ENCODE peak calls at places on chromosomes 13 and 19, in four cellular contexts. M is HL-60, S is Panc1, V is GM23338. E is an unnamed sample.

GRCh38 chr19:2455481-2456300 is 1.1 kb downstream of the LMNB2 start:
- DNase-seq in M (no peak), V (no peak), S (no peak), E (no peak)

GRCh38 chr13:91740811-91741210 is 342.4 kb downstream of the GPC5 start:
- DNase-seq in V (no peak), M (no peak), S (no peak), E (no peak)

GRCh38 chr13:27289016-27289665 is 18.5 kb downstream of the RASL11A start:
- DNase-seq in S (no peak), M (no peak), V (no peak), E (no peak)

GRCh38 chr13:77919351-77920294 is 992 bp upstream of the EDNRB start:
- DNase-seq in M (no peak), S (no peak), V (peak), E (no peak)

GRCh38 chr13:106819413-106820180 is 251.7 kb upstream of the ARGLU1 start:
- DNase-seq in S (no peak), M (no peak), V (no peak), E (no peak)

GRCh38 chr19:3082331-3082730 is 11.8 kb upstream of the GNA11 start:
- DNase-seq in V (no peak), S (no peak), M (no peak), E (no peak)

GRCh38 chr13:93116809-93117208 is 109.8 kb upstream of the GPC6 start:
- DNase-seq in S (no peak), M (no peak), V (peak), E (no peak)

GRCh38 chr19:38596057-38596981 is 21.4 kb downstream of the MAP4K1 start:
- DNase-seq in S (peak), M (no peak), V (peak), E (no peak)

GRCh38 chr13:20414475-20415287 is 111.0 kb downstream of the CRYL1 start:
- DNase-seq in V (peak), M (no peak), S (no peak), E (peak)

GRCh38 chr13:73715114-73715909 is 418.9 kb downstream of the KLF12 start:
- DNase-seq in M (no peak), V (no peak), S (no peak), E (no peak)

GRCh38 chr19:43432866-43433673 is 18.4 kb downstream of the TEX101 start:
- DNase-seq in S (no peak), V (peak), M (no peak), E (no peak)

GRCh38 chr13:39417643-39418042 is 185.3 kb downstream of the LHFPL6 start:
- DNase-seq in S (no peak), M (no peak), V (peak), E (no peak)

GRCh38 chr19:33557720-33558119 is 36.1 kb upstream of the PEPD start:
- DNase-seq in S (no peak), V (no peak), M (no peak), E (no peak)

GRCh38 chr13:74288361-74288911 is 154.2 kb upstream of the KLF12 start:
- DNase-seq in M (no peak), S (no peak), V (peak), E (no peak)

GRCh38 chr19:14370169-14370998 is 10.9 kb upstream of the ADGRE5 start:
- DNase-seq in S (no peak), V (no peak), M (no peak), E (no peak)

GRCh38 chr13:113497217-113497616 is 6.7 kb upstream of the DCUN1D2 start:
- DNase-seq in M (no peak), S (no peak), V (no peak), E (no peak)

GRCh38 chr13:104163866-104164630 is 1097.8 kb upstream of the SLC10A2 start:
- DNase-seq in S (no peak), V (no peak), M (no peak), E (no peak)

GRCh38 chr19:39514840-39515550 is at the start of gene SELENOV:
- DNase-seq in V (peak), M (no peak), S (no peak), E (no peak)

GRCh38 chr13:99956473-99957349 is 14.9 kb downstream of the ZIC5 start:
- DNase-seq in M (no peak), S (no peak), V (peak), E (no peak)

GRCh38 chr19:41265376-41266153 is 1.4 kb downstream of the HNRNPUL1 start:
- DNase-seq in M (no peak), V (peak), S (no peak), E (no peak)

GRCh38 chr19:16372065-16372915 is 47.7 kb downstream of the KLF2 start:
- DNase-seq in M (no peak), V (no peak), S (no peak), E (no peak)

GRCh38 chr19:11699931-11700794 is 38.6 kb downstream of the ZNF823 start:
- DNase-seq in M (no peak), S (peak), V (peak), E (no peak)

GRCh38 chr13:41610426-41610825 is 153.1 kb downstream of the RGCC start:
- DNase-seq in M (no peak), S (no peak), V (no peak), E (no peak)

GRCh38 chr13:39881887-39882286 is 226.4 kb downstream of the COG6 start:
- DNase-seq in S (no peak), M (no peak), V (no peak), E (no peak)

GRCh38 chr13:27406178-27406939 is 18.1 kb upstream of the GTF3A start:
- DNase-seq in M (no peak), V (peak), S (no peak), E (no peak)

GRCh38 chr13:63285426-63285825 is 1869.8 kb upstream of the PCDH20 start:
- DNase-seq in V (no peak), M (no peak), S (no peak), E (no peak)

GRCh38 chr19:38006361-38007045 is 99.5 kb downstream of the SIPA1L3 start:
- DNase-seq in V (no peak), M (no peak), S (no peak), E (no peak)

GRCh38 chr19:1360818-1361461 is 22.8 kb upstream of the NDUFS7 start:
- DNase-seq in V (no peak), S (no peak), M (peak), E (no peak)

GRCh38 chr13:99980201-99981114 is 1.1 kb upstream of the ZIC2 start:
- DNase-seq in M (no peak), S (no peak), V (peak), E (peak)

DNA sequence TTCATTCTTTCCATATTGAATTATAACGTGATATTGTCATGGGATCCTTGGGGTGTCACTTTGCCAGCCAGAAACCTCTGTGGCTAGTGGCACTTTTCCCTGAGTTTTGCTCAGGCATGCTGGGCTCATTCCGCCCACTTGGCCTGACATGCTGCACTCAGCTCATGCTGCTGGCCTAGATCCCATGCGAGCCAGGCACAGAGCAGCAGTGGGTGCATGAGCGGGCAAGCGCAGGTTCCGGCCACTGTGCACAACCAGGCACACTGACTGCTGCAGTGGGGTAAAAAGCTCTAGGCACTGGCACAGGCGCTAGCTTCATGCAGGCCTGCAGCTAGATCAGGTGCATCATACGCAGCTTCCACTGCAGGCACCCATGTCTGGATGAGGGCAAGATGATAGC is 221.2 kb downstream of the MAB21L1 start:
- DNase-seq in V (no peak), S (no peak), M (no peak), E (peak)
- H3K27ac ChIP-seq in V (no peak), S (no peak), M (no peak), E (no peak)

GRCh38 chr19:51367565-51368365 is 1.0 kb downstream of the CLDND2 start:
- DNase-seq in S (peak), M (peak), V (peak), E (peak)

GRCh38 chr19:51364200-51365106 is 1.7 kb downstream of the ETFB start:
- DNase-seq in V (no peak), M (no peak), S (no peak), E (no peak)

GRCh38 chr19:51366999-51367564 is 894 bp upstream of the ETFB start:
- DNase-seq in S (no peak), V (no peak), M (no peak), E (no peak)

GRCh38 chr19:51365211-51366049 is 758 bp downstream of the ETFB start:
- DNase-seq in M (peak), V (peak), S (no peak), E (no peak)

DNA sequence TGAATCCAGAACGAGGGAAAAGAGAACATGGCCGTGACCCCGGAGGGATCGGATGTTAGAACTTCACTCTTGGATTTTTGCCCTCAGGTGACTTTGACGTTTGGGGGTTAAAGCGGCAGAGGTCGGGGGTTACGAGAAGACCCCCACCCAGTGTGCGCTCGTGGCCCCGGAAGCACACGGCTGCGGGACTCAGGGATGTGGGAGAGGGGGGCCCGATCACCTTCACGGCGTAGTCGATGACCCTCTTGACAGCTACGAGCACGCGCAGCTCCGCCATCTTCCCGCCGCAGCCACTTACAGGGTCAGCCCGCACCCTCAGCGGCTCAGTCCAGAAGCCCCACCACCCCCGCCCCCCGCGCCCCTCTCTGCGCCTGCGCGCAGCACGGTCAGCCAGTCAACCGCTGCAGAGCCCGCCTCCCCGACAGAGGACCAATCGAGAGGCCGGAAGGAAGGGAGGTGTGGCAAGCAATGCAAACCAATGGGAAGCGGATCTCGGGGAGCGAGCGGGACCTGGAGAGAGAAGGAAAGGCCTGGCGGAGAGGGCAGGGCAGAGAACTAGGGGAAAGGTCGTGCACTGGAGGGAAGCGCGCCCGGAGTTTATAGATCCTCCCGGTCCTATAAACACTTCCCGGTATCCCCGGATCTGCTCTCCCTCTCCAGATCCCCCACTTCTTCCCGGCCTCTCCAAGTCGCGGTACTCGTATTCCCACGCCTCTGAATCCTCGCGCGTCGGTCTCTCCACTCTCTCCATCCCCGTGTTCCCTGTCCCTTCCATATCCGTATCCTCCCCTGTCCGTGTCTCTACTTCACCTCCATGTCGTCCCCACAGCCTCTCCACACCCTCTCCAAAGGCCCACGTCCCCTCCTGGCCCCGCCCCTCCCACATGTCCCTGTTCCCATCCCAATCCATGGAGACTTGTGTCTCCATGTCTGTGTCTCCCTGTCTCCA is at the start of gene ETFB:
- DNase-seq in M (peak), S (peak), V (peak), E (peak)
- TF ChIP-seq POLR2AphosphoS5 in M (peak), S (peak), V (peak), E (peak)

GRCh38 chr19:45423589-45424190 is at the start of gene ERCC1:
- DNase-seq in M (peak), S (no peak), V (peak), E (peak)
- H3K27ac ChIP-seq in M (peak), S (peak), V (peak), E (peak)

DNA sequence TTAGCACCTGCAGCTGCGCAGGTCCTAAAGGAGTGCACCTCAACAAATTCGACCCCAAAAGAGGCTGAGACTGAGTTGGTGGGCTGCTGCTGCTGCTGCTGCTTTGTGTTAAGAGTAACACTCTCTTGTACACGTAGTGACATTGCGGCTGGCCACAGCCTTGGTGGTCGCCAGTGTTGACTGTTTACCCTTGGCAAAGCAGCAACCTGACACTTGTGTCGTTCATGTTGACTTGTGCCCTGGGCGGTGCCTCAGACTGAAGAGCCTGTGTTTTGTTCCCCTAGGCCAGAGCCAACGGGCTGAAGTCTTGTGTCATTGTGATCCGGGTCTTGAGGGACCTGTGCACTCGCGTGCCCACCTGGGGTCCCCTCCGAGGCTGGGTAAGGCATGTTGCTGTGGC is 22.4 kb upstream of the QTRT1 start:
- DNase-seq in V (no peak), M (no peak), S (no peak), E (no peak)
- TF ChIP-seq POLR2AphosphoS5 in V (no peak), M (no peak), S (no peak), E (no peak)

GRCh38 chr19:48182434-48182833 is 12.0 kb downstream of the ZSWIM9 start:
- DNase-seq in V (peak), M (no peak), S (no peak), E (no peak)

GRCh38 chr19:48186015-48186414 is 15.5 kb downstream of the ZSWIM9 start:
- DNase-seq in V (no peak), S (no peak), M (no peak), E (no peak)

GRCh38 chr19:48186541-48186991 is 16.1 kb downstream of the ZSWIM9 start:
- DNase-seq in M (no peak), V (no peak), S (no peak), E (no peak)

GRCh38 chr19:48181505-48181904 is 11.0 kb downstream of the ZSWIM9 start:
- DNase-seq in S (no peak), M (no peak), V (no peak), E (no peak)

DNA sequence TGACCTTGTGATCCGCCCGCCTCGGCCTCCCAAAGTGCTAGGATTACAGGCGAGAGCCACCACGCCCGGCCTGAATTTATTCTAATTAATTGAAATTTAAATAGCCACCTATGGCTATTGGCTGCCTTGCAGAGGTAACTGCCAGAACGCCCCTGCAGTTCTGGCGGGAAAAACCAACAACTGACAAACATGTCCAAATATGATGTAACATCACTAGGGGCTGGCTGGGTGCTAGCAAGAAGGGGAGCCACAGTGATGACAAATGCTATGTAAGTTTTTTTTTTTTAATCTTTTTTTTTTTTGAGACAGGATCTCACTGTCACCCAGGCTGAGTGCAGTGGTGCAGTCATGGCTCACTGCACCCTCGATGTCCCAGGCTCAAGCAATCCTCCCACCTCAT is 12.9 kb downstream of the ZSWIM9 start:
- DNase-seq in M (no peak), S (no peak), V (no peak), E (no peak)
- H3K27ac ChIP-seq in M (no peak), S (no peak), V (no peak), E (no peak)